ENCODE peak calls at places on chromosomes 5 and 9, in four cellular contexts. X is HepG2, G is GM12878, Y is K562. S is an unnamed sample.

GRCh38 chr5:133274597-133274935 is 222.8 kb downstream of the HSPA4 start:
- DNase-seq in X (peak; percentile 68), G (no peak), Y (no peak), S (no peak)

GRCh38 chr5:149130932-149131273 is 10.4 kb upstream of the ABLIM3 start:
- DNase-seq in X (no peak), G (no peak), Y (no peak), S (no peak)

GRCh38 chr9:109789582-109790360 is 9.8 kb downstream of the PALM2AKAP2 start:
- DNase-seq in X (no peak), G (no peak), Y (no peak), S (no peak)

GRCh38 chr9:89448381-89448780 is 49.5 kb downstream of the SEMA4D start:
- DNase-seq in X (no peak), G (no peak), Y (no peak), S (no peak)

GRCh38 chr9:124187311-124187710 is 70.4 kb upstream of the NEK6 start:
- DNase-seq in X (no peak), G (no peak), Y (no peak), S (no peak)

GRCh38 chr9:113589890-113590289 is 126.4 kb downstream of the RGS3 start:
- DNase-seq in X (peak; percentile 35), G (no peak), Y (no peak), S (no peak)

GRCh38 chr9:131046581-131047202 is 37.7 kb downstream of the LAMC3 start:
- DNase-seq in X (peak; percentile 53), G (no peak), Y (no peak), S (peak; percentile 92)

GRCh38 chr5:658103-658502 is 35.0 kb downstream of the TPPP start:
- DNase-seq in X (no peak), G (no peak), Y (no peak), S (no peak)

GRCh38 chr9:137316012-137316981 is 14.2 kb upstream of the NRARP start:
- DNase-seq in X (no peak), G (no peak), Y (peak; percentile 95), S (peak; percentile 74)

GRCh38 chr5:150616024-150616470 is 24.4 kb upstream of the SYNPO start:
- DNase-seq in X (peak; percentile 70), G (no peak), Y (peak; percentile 52), S (no peak)

GRCh38 chr9:129351058-129351641 is 173.1 kb upstream of the IER5L start:
- DNase-seq in X (no peak), G (no peak), Y (no peak), S (peak; percentile 87)

GRCh38 chr9:96344458-96345180 is 38.9 kb downstream of the SLC35D2 start:
- DNase-seq in X (peak; percentile 84), G (no peak), Y (peak; percentile 75), S (peak; percentile 81)
- TF ChIP-seq JUNB in X (no peak), G (no peak), Y (no peak), S (no peak)

DNA sequence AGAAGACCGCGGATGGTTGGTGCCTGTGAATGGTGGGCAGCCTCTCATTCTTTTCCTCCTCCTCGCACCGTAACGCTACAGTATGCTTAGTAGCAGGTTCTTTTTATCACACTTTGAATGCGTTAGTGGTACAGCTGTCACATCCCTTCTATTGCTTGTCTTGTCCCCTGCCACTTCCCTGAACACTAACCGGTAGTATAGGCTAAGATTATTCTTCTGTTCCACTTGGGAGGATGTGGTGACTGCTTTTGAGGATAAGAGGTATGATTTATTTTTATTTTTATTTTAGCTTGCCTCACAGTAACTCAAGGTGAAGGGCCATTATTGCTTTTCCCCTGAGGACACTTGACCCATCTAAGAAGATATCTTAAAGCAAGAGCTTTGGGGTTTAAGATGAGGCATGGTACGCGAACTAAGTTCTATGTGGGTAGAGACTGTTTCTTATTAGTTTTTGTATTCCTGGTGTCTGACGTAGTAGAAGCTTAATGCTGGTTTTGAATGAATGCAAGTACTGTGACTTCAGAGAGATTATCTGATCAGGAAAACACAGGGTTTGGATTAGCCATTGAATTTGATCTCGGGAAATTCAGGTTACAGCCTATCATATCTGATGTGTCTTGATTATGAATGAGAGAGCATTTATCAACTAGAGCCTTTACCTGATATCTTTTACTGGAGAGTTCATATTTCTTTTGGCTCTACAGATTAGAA is 951 bp downstream of the UNC13B start:
- DNase-seq in X (no peak), G (no peak), Y (no peak), S (peak; percentile 34)
- H2AFZ ChIP-seq in X (peak overlapping the region; percentile 72), G (peak overlapping the region; percentile 18), Y (peak overlapping the region; percentile 97), S (peak overlapping the region; percentile 94)

GRCh38 chr9:6417186-6417585 is 4.2 kb downstream of the UHRF2 start:
- DNase-seq in X (no peak), G (no peak), Y (no peak), S (no peak)
- TF ChIP-seq JUNB in X (no peak), G (no peak), Y (no peak), S (no peak)

GRCh38 chr5:164230341-164230740 is 724.9 kb downstream of the MAT2B start:
- DNase-seq in X (no peak), G (no peak), Y (no peak), S (no peak)

GRCh38 chr5:164235176-164235914 is 729.9 kb downstream of the MAT2B start:
- DNase-seq in X (no peak), G (no peak), Y (no peak), S (no peak)

GRCh38 chr5:164237531-164237930 is 732.1 kb downstream of the MAT2B start:
- DNase-seq in X (no peak), G (no peak), Y (no peak), S (no peak)

DNA sequence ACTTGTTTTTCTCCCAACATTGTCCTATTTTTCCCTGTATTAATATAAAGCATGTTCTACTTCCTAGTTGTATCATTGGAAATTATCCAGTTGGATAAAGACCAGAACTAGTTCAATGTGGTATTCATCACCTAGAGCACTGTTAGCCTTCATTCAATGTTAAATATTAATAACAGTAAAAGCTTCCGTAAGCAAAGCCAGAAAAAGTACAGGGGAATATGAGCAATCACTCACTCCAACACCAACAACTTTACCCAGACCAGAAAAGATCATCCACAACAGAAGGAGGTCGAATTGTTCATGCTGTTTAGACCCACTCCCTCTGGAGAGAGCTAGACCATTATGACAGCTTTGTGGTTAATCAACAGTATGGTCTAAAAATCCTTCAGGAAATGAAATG is 728.4 kb downstream of the MAT2B start:
- DNase-seq in X (no peak), G (no peak), Y (no peak), S (no peak)
- H2AFZ ChIP-seq in X (no peak overlapping the region), G (no peak overlapping the region), Y (no peak overlapping the region), S (no peak overlapping the region)

DNA sequence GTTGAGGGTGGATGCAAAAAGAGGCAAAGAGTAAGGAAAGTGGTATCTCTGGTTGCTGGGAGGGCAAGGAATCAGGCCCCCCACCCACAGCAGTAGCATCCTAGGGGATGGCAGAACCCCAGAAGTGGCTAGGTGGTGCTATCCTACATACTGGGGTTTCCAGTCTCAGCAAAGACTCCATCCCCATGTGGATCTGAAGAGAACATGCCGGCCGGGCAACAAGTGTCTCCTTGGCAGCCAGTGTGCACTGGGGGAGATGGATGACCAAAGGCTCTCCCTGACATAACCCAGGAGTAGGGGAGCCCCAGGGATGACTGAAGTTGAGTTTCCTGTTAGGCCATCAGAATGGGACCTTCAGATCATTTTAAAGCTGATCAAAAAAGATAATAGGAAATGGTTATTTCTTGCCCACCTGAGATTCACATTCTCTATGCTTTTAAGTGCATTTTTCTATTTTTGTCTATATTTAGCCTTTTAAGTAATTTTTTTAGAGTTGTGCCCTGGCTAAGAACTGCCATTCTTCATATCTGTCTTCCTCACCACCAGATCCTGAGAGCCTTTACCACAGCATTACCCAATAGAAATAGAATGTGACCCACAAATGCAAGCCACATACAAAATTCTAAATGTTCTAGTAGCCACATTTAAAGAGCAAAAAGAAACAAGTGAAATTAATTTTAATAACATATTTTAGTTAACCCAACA is 78.7 kb upstream of the SMIM23 start:
- DNase-seq in X (no peak), G (no peak), Y (no peak), S (peak; percentile 11)
- TF ChIP-seq JUNB in X (no peak), G (no peak), Y (no peak), S (no peak)

GRCh38 chr5:135249658-135250057 is 149.4 kb downstream of the MACROH2A1 start:
- DNase-seq in X (no peak), G (no peak), Y (peak; percentile 46), S (no peak)

GRCh38 chr5:135248801-135249231 is 150.2 kb downstream of the MACROH2A1 start:
- DNase-seq in X (no peak), G (no peak), Y (no peak), S (no peak)

GRCh38 chr5:135245521-135246499 is 153.2 kb downstream of the MACROH2A1 start:
- DNase-seq in X (no peak), G (no peak), Y (peak; percentile 33), S (no peak)

GRCh38 chr5:135246605-135246922 is 152.5 kb downstream of the MACROH2A1 start:
- DNase-seq in X (no peak), G (no peak), Y (no peak), S (no peak)

DNA sequence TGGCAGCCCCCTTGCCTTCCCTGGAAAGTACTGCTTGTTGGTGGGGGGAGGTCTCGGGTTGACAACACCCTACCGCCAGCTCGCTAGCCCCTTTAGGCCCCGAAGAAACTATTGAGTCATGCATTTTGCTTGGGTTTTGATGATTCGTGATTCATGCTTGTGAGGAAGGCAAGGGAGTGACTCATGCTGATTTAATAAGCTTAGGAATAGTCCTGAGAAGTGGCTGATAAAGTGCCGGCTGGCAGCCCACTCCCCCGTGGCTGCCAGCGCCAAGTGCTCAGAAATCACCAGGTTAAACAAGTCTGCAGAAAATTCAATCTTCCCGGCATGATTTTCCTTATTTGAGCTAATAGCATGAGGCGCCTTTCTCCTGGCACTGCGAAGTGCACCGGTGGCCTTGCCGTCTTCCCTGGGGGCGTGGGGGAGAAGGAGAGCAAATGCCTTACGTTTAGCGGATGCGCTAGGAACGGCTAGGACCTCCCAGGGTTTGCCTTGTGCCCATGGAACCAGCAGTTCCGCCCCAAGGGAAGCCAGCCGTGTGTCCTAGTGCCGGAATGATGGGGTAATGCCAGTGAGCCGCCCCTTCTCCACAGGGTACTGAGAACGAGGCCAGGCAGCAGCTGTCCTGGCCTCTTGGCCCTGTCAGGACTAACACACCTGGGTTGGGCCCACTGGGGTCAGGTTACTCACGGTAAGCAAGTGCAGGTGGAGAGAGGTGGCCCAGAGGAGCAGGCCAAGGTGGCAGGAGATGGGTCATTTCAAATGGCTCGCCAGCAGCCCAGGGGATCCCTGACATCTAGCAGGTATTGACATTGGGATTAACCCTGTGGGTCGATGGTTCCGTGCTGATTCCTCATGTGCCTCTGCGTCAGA is 151.9 kb downstream of the MACROH2A1 start:
- DNase-seq in X (no peak), G (no peak), Y (peak; percentile 66), S (no peak)
- H2AFZ ChIP-seq in X (no peak overlapping the region), G (no peak overlapping the region), Y (no peak overlapping the region), S (no peak overlapping the region)

DNA sequence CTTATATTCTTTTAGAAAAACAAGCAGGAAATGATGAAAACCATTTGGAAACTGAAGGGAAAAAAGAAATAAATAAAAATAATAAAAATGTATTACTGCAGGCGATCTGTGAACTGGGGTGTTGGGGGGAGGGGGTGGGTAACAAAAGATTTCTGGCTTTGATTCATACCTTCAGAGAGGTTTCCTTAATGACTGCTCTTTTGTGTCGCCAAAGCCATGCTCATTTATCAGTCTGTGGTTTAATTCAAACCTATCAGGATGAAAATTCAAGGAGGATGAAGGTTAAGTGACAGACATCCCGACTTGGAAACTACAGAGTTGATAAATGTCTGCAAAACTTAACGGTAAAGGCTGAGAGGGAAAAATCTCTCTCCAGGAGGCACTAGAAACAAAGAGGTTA is 278.1 kb downstream of the PSAT1 start:
- DNase-seq in X (no peak), G (no peak), Y (no peak), S (no peak)
- TF ChIP-seq JUNB in X (no peak), G (no peak), Y (no peak), S (no peak)